ENCODE peak calls at places on chromosome 10, in seven cellular contexts. V, Y, N, K, J, S and B are unnamed samples.
A peak's percentile ranks its signal among the peaks of the same experiment; 100 is the strongest.

GRCh38 chr10:49037187-49037586 is 78.1 kb downstream of the VSTM4 start:
- DNase-seq in V (peak; percentile 56), Y (no peak), N (no peak), K (peak; percentile 74), J (no peak), S (no peak), B (no peak)

GRCh38 chr10:11476035-11476434 is 135.4 kb downstream of the USP6NL start:
- DNase-seq in V (no peak), Y (no peak), N (no peak), K (no peak), J (no peak), S (no peak), B (no peak)

GRCh38 chr10:65320256-65321026 is 1605.4 kb upstream of the LRRTM3 start:
- DNase-seq in V (no peak), Y (no peak), N (no peak), K (no peak), J (no peak), S (no peak), B (no peak)

GRCh38 chr10:100024741-100025140 is 15.0 kb upstream of the DNMBP start:
- DNase-seq in V (no peak), Y (no peak), N (no peak), K (no peak), J (no peak), S (no peak), B (no peak)

GRCh38 chr10:35633006-35633980 is 8.8 kb downstream of the FZD8 start:
- DNase-seq in V (no peak), Y (no peak), N (no peak), K (no peak), J (no peak), S (no peak), B (no peak)

GRCh38 chr10:100204370-100204769 is 18.5 kb upstream of the ERLIN1 start:
- DNase-seq in V (no peak), Y (no peak), N (no peak), K (no peak), J (no peak), S (no peak), B (peak; percentile 5)

GRCh38 chr10:44829426-44829825 is 81.7 kb upstream of the TMEM72 start:
- DNase-seq in V (no peak), Y (no peak), N (no peak), K (no peak), J (no peak), S (no peak), B (no peak)

GRCh38 chr10:1685671-1686450 is 51.5 kb downstream of the ADARB2 start:
- DNase-seq in V (no peak), Y (no peak), N (no peak), K (no peak), J (no peak), S (no peak), B (no peak)

GRCh38 chr10:78605800-78606350 is 462.9 kb upstream of the ZMIZ1 start:
- DNase-seq in V (no peak), Y (peak; percentile 21), N (peak; percentile 55), K (peak; percentile 26), J (no peak), S (no peak), B (no peak)

GRCh38 chr10:113301342-113301984 is 251.4 kb upstream of the HABP2 start:
- DNase-seq in V (no peak), Y (no peak), N (peak; percentile 3), K (peak; percentile 6), J (no peak), S (no peak), B (no peak)

GRCh38 chr10:112958275-112958995 is 8.4 kb downstream of the TCF7L2 start:
- DNase-seq in V (peak; percentile 97), Y (no peak), N (no peak), K (no peak), J (no peak), S (no peak), B (no peak)

GRCh38 chr10:11178606-11179221 is 161.0 kb downstream of the CELF2 start:
- DNase-seq in V (peak; percentile 61), Y (no peak), N (no peak), K (peak; percentile 96), J (peak; percentile 98), S (no peak), B (peak; percentile 21)

GRCh38 chr10:132993271-132994260 is 51.2 kb upstream of the CFAP46 start:
- DNase-seq in V (no peak), Y (no peak), N (no peak), K (no peak), J (no peak), S (no peak), B (no peak)

GRCh38 chr10:102132193-102132562 is 662 bp upstream of the PPRC1 start:
- DNase-seq in V (no peak), Y (no peak), N (no peak), K (no peak), J (no peak), S (no peak), B (no peak)

GRCh38 chr10:69065406-69066361 is 22.2 kb upstream of the SRGN start:
- DNase-seq in V (peak; percentile 80), Y (no peak), N (no peak), K (no peak), J (no peak), S (no peak), B (no peak)

GRCh38 chr10:119401671-119402395 is 140.7 kb downstream of the RGS10 start:
- DNase-seq in V (peak; percentile 100), Y (peak; percentile 89), N (peak; percentile 35), K (peak; percentile 14), J (no peak), S (no peak), B (no peak)

GRCh38 chr10:51014680-51015425 is 59.4 kb upstream of the PRKG1 start:
- DNase-seq in V (peak; percentile 61), Y (no peak), N (no peak), K (no peak), J (no peak), S (no peak), B (no peak)

GRCh38 chr10:11180228-11180627 is 162.6 kb downstream of the CELF2 start:
- DNase-seq in V (no peak), Y (no peak), N (no peak), K (peak; percentile 44), J (no peak), S (no peak), B (no peak)

GRCh38 chr10:43944742-43945730 is 296.4 kb upstream of the ZNF32 start:
- DNase-seq in V (no peak), Y (no peak), N (no peak), K (no peak), J (no peak), S (no peak), B (no peak)

GRCh38 chr10:74681917-74682627 is 144.3 kb upstream of the KAT6B start:
- DNase-seq in V (peak; percentile 27), Y (no peak), N (no peak), K (no peak), J (no peak), S (no peak), B (no peak)

GRCh38 chr10:113302062-113302461 is 250.8 kb upstream of the HABP2 start:
- DNase-seq in V (no peak), Y (no peak), N (no peak), K (no peak), J (no peak), S (no peak), B (no peak)

GRCh38 chr10:99984201-99984600 is 25.5 kb downstream of the DNMBP start:
- DNase-seq in V (peak; percentile 68), Y (no peak), N (no peak), K (no peak), J (peak; percentile 53), S (no peak), B (no peak)

GRCh38 chr10:124356706-124357582 is 61.8 kb downstream of the OAT start:
- DNase-seq in V (no peak), Y (no peak), N (no peak), K (no peak), J (no peak), S (no peak), B (no peak)

GRCh38 chr10:27242473-27242950 is 1.9 kb upstream of the ACBD5 start:
- DNase-seq in V (no peak), Y (no peak), N (no peak), K (no peak), J (no peak), S (no peak), B (no peak)

GRCh38 chr10:101569465-101569837 is 18.6 kb downstream of the POLL start:
- DNase-seq in V (no peak), Y (no peak), N (no peak), K (no peak), J (no peak), S (no peak), B (peak; percentile 60)

GRCh38 chr10:69457771-69458237 is 6.5 kb downstream of the TSPAN15 start:
- DNase-seq in V (no peak), Y (no peak), N (no peak), K (peak; percentile 30), J (no peak), S (no peak), B (no peak)

GRCh38 chr10:106830466-106830865 is 334.0 kb downstream of the SORCS1 start:
- DNase-seq in V (no peak), Y (no peak), N (no peak), K (no peak), J (no peak), S (no peak), B (no peak)

DNA sequence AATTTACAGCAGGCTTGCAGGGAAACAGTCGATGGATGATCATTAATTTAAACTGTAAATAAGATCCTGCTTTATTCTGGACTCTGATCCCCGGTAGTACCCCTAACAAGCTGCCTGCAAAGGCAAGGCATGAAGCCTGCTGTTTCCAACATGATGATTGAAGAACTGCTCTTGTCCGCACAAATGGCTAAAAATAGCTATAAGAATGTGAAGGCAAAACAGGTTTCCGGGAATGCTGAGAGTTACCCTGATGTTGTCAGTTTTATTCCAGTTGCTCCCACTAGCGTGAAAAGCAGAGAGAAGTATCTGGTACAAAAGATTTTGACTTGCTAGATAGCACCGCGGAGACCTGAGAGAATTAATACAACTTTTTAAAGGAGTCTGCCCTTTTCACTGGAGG is 338.5 kb downstream of the SORCS1 start:
- DNase-seq in V (no peak), Y (no peak), N (no peak), K (no peak), J (no peak), S (no peak), B (no peak)
- TF ChIP-seq USF2 in V (no peak), Y (no peak), N (no peak), K (no peak), J (no peak), S (no peak), B (no peak)

DNA sequence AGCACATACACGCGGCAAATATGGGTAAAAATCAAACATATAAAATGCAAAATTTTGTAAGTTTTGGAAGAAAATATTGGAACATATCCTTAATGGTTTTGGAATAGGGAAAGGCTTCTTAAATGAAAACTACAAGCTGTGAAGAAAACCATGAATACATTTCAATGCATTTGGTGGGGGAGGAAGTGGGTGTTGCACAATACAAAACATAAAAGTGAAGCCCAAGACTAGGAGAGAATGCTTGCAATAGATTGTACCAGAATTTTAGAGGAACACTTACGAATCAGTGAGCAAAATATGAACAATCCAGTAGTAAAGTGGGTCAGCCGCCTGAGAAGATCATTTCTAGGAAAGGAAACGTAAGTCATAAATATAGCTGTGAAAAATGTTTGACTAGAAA is 322.6 kb upstream of the MKI67 start:
- DNase-seq in V (no peak), Y (no peak), N (no peak), K (no peak), J (no peak), S (no peak), B (no peak)
- H3K4me3 ChIP-seq in V (no peak overlapping the region), Y (no peak overlapping the region), N (no peak overlapping the region), K (no peak overlapping the region), J (no peak overlapping the region), S (no peak overlapping the region), B (no peak overlapping the region)

GRCh38 chr10:71852335-71852937 is 1.4 kb upstream of the PSAP start:
- DNase-seq in V (no peak), Y (no peak), N (no peak), K (no peak), J (no peak), S (no peak), B (no peak)
- TF ChIP-seq USF2 in V (no peak), Y (no peak), N (no peak), K (no peak), J (no peak), S (no peak), B (no peak)

GRCh38 chr10:24451325-24451820 is 242.4 kb downstream of the KIAA1217 start:
- DNase-seq in V (no peak), Y (no peak), N (no peak), K (no peak), J (no peak), S (no peak), B (no peak)
- H3K4me3 ChIP-seq in V (no peak overlapping the region), Y (no peak overlapping the region), N (no peak overlapping the region), K (no peak overlapping the region), J (no peak overlapping the region), S (no peak overlapping the region), B (no peak overlapping the region)